ENCODE peak calls at places on chromosomes 6 and 20, in nine cellular contexts. X is CD4-positive, alpha-beta T cell; L is T-cell; E is EL; A is activated B cell treated with CpG ODN at 0.5 μM for 24 hours; I is fibroblast of villous mesenchyme; B is ACHN; S is CD8-positive, alpha-beta memory T cell; U is head of caudate nucleus. C is an unnamed sample.

GRCh38 chr6:127582777-127583462 is 5.9 kb downstream of the C6orf58 start:
- DNase-seq in B (peak), A (no peak), E (peak), I (peak), X (no peak), L (no peak), U (no peak), S (no peak), C (no peak)

GRCh38 chr6:147693185-147693584 is 184.7 kb downstream of the SAMD5 start:
- DNase-seq in S (no peak), L (no peak), U (no peak), E (no peak), I (no peak), X (no peak), A (no peak), B (no peak), C (no peak)

GRCh38 chr20:31751126-31751525 is 12.0 kb downstream of the TPX2 start:
- DNase-seq in E (peak), U (no peak), A (no peak), I (peak), B (no peak), X (no peak), S (no peak), L (no peak), C (no peak)

GRCh38 chr6:138250513-138251247 is 32.4 kb upstream of the PBOV1 start:
- DNase-seq in A (no peak), X (no peak), I (peak), S (no peak), U (peak), E (peak), L (no peak), B (peak), C (peak)

GRCh38 chr6:28580484-28580883 is 54.8 kb downstream of the GPX5 start:
- DNase-seq in L (no peak), I (no peak), A (no peak), X (no peak), E (no peak), B (peak), U (no peak), S (no peak), C (no peak)

GRCh38 chr6:139436521-139437348 is 62.3 kb upstream of the CITED2 start:
- DNase-seq in U (no peak), X (no peak), L (no peak), I (peak), E (peak), B (no peak), A (no peak), S (no peak), C (no peak)

GRCh38 chr20:62752181-62752670 is 43.6 kb downstream of the NTSR1 start:
- DNase-seq in I (no peak), L (no peak), E (no peak), A (no peak), U (no peak), X (no peak), B (no peak), S (no peak), C (no peak)

GRCh38 chr6:157013649-157014365 is 236.6 kb downstream of the ARID1B start:
- DNase-seq in I (no peak), S (no peak), A (no peak), L (no peak), B (no peak), U (no peak), X (no peak), E (no peak), C (no peak)

GRCh38 chr20:50152394-50153152 is 950 bp downstream of the PEDS1 start:
- DNase-seq in B (peak), L (no peak), X (no peak), E (no peak), S (no peak), U (no peak), I (no peak), A (no peak), C (no peak)

GRCh38 chr6:53492860-53493634 is 51.9 kb downstream of the GCLC start:
- DNase-seq in U (no peak), E (peak), A (no peak), X (no peak), L (no peak), I (peak), S (no peak), B (peak), C (no peak)

GRCh38 chr6:47780510-47781356 is 1.1 kb upstream of the OPN5 start:
- DNase-seq in X (peak), I (peak), B (peak), L (peak), A (no peak), S (peak), U (peak), E (peak), C (no peak)

GRCh38 chr6:156752666-156753301 is 24.4 kb upstream of the ARID1B start:
- DNase-seq in U (no peak), A (peak), S (no peak), X (no peak), I (no peak), B (peak), L (no peak), E (no peak), C (no peak)

GRCh38 chr6:108359901-108360882 is 65.3 kb downstream of the AFG1L start:
- DNase-seq in B (peak), U (no peak), I (no peak), X (no peak), L (no peak), E (peak), A (no peak), S (no peak), C (no peak)

GRCh38 chr6:21138359-21139094 is 455.0 kb upstream of the SOX4 start:
- DNase-seq in L (no peak), U (no peak), S (no peak), E (no peak), X (no peak), B (no peak), A (no peak), I (peak), C (no peak)